ENCODE peak calls at places on chromosomes 7 and 10, in eight cellular contexts. C is AG20443; P is T-helper 9 cell; X is AG04450; K is stimulated activated CD4-positive, alpha-beta T cell treated with anti-CD3 and anti-CD28 coated beads, TNF-alpha, amount 100 ng/mL, for 48 hours; Y is memory B cell; O is gastrocnemius medialis; W is stromal cell of bone marrow. Z is an unnamed sample.

GRCh38 chr7:7176421-7177043 is 5.8 kb upstream of the C1GALT1 start:
- DNase-seq in C (peak; percentile 74), Y (no peak), O (peak; percentile 22), W (peak; percentile 90), X (no peak), P (no peak), K (no peak), Z (no peak)

GRCh38 chr10:56633876-56634452 is 272.9 kb upstream of the ZWINT start:
- DNase-seq in X (no peak), K (no peak), Y (no peak), W (no peak), P (no peak), C (no peak), O (no peak), Z (no peak)

GRCh38 chr7:117112640-117113039 is 159.3 kb downstream of the ST7 start:
- DNase-seq in K (no peak), Y (no peak), W (no peak), P (no peak), O (no peak), X (no peak), C (no peak), Z (no peak)

GRCh38 chr10:113139695-113140094 is 189.6 kb downstream of the TCF7L2 start:
- DNase-seq in K (no peak), O (no peak), P (no peak), X (no peak), C (peak; percentile 46), W (no peak), Y (no peak), Z (no peak)

GRCh38 chr7:108467391-108467790 is 11.2 kb upstream of the NRCAM start:
- DNase-seq in P (no peak), K (no peak), X (no peak), O (no peak), W (no peak), C (no peak), Y (no peak), Z (no peak)

GRCh38 chr7:24025094-24025493 is 258.9 kb upstream of the NPY start:
- DNase-seq in C (no peak), W (peak; percentile 9), K (no peak), O (no peak), X (peak; percentile 29), Y (no peak), P (no peak), Z (no peak)

GRCh38 chr7:83060218-83060617 is 102.5 kb downstream of the PCLO start:
- DNase-seq in C (no peak), Y (no peak), K (no peak), X (no peak), O (no peak), P (no peak), W (no peak), Z (no peak)

GRCh38 chr10:34861293-34862004 is 46.4 kb upstream of the PARD3 start:
- DNase-seq in C (no peak), Y (no peak), W (peak; percentile 16), P (no peak), X (no peak), O (peak; percentile 78), K (no peak), Z (peak; percentile 20)

GRCh38 chr10:45160266-45160665 is 155.1 kb downstream of the OR13A1 start:
- DNase-seq in C (no peak), X (no peak), W (no peak), O (no peak), P (no peak), Y (no peak), K (no peak), Z (no peak)

GRCh38 chr10:44951827-44952226 is 7.8 kb upstream of the RASSF4 start:
- DNase-seq in O (no peak), X (no peak), K (no peak), Y (no peak), W (no peak), P (no peak), C (no peak), Z (no peak)

GRCh38 chr10:101762736-101763135 is 13.2 kb downstream of the FGF8 start:
- DNase-seq in O (no peak), X (no peak), P (no peak), W (no peak), K (no peak), Y (no peak), C (no peak), Z (no peak)

GRCh38 chr7:80134105-80134535 is 511 bp upstream of the GNAI1 start:
- DNase-seq in Y (no peak), K (no peak), X (peak; percentile 47), W (no peak), C (no peak), O (peak; percentile 10), P (no peak), Z (no peak)

Z was measured in Caco-2.